ENCODE peak calls at places on chromosomes 4 and X, in ten cellular contexts. X is left ventricle myocardium inferior, L is ovary, O is hepatocyte, V is fibroblast of lung, Z is endodermal cell, G is IMR-90, I is brain microvascular endothelial cell, B is AG09309, E is PC-3. Q is an unnamed sample.

GRCh38 chrX:39174761-39175417 is 373.6 kb downstream of the MID1IP1 start:
- DNase-seq in I (no peak), Z (no peak), G (no peak), E (peak), O (peak), L (no peak), B (no peak), V (no peak), X (no peak), Q (peak)

GRCh38 chrX:101659601-101660063 is at the start of gene ARMCX2:
- DNase-seq in V (peak), I (peak), Z (peak), G (peak), X (peak), L (peak), E (no peak), O (peak), B (peak), Q (peak)

GRCh38 chr4:176949022-176949421 is 156.3 kb upstream of the VEGFC start:
- DNase-seq in I (no peak), E (no peak), B (peak), G (peak), X (peak), L (no peak), O (no peak), V (peak), Z (no peak), Q (peak)

GRCh38 chr4:98625399-98625798 is 33.0 kb downstream of the TSPAN5 start:
- DNase-seq in X (no peak), Z (no peak), I (no peak), O (no peak), L (no peak), B (no peak), G (no peak), E (peak), V (no peak), Q (no peak)

GRCh38 chr4:7273741-7274297 is 81.5 kb downstream of the SORCS2 start:
- DNase-seq in B (no peak), Z (no peak), V (no peak), L (no peak), O (no peak), E (no peak), I (no peak), G (no peak), X (no peak), Q (no peak)

GRCh38 chrX:76148753-76149152 is 24.1 kb upstream of the PBDC1 start:
- DNase-seq in V (peak), E (peak), L (peak), X (no peak), B (no peak), G (peak), O (peak), Z (peak), I (peak), Q (peak)

GRCh38 chrX:109914114-109914849 is 88.6 kb upstream of the TMEM164 start:
- DNase-seq in E (peak), L (no peak), V (no peak), O (no peak), X (no peak), Z (no peak), I (no peak), G (no peak), B (no peak), Q (no peak)

GRCh38 chrX:40755291-40756249 is 20.2 kb upstream of the MED14 start:
- DNase-seq in I (peak), B (no peak), X (peak), G (peak), Z (peak), O (no peak), V (no peak), L (no peak), E (no peak), Q (peak)

GRCh38 chr4:81652069-81652478 is 180.4 kb upstream of the RASGEF1B start:
- DNase-seq in G (no peak), I (no peak), Z (no peak), B (no peak), E (no peak), V (no peak), X (no peak), L (no peak), O (no peak), Q (no peak)

GRCh38 chr4:153931804-153932203 is 142.9 kb upstream of the SFRP2 start:
- DNase-seq in Z (no peak), V (peak), E (no peak), B (peak), I (no peak), L (no peak), G (no peak), X (no peak), O (peak), Q (peak)

GRCh38 chr4:6198768-6199343 is 1.5 kb downstream of the JAKMIP1 start:
- DNase-seq in G (no peak), E (no peak), L (peak), Z (peak), B (no peak), I (no peak), O (no peak), V (peak), X (no peak), Q (peak)

GRCh38 chr4:94564252-94564651 is 112.5 kb downstream of the PDLIM5 start:
- DNase-seq in X (no peak), O (peak), G (no peak), B (no peak), V (no peak), I (no peak), Z (no peak), L (no peak), E (no peak), Q (no peak)

GRCh38 chr4:177964693-177965168 is 522.5 kb upstream of the AGA start:
- DNase-seq in V (peak), G (peak), B (no peak), X (no peak), I (no peak), O (no peak), L (no peak), Z (no peak), E (peak), Q (peak)

GRCh38 chr4:19905006-19905405 is 346.7 kb upstream of the SLIT2 start:
- DNase-seq in L (no peak), Z (no peak), E (no peak), B (no peak), I (no peak), O (no peak), X (no peak), V (no peak), G (no peak), Q (no peak)

GRCh38 chrX:149825424-149825823 is 43.7 kb downstream of the MAGEA9 start:
- DNase-seq in O (no peak), I (peak), Z (peak), X (peak), V (no peak), G (no peak), L (no peak), B (no peak), E (peak), Q (peak)

DNA sequence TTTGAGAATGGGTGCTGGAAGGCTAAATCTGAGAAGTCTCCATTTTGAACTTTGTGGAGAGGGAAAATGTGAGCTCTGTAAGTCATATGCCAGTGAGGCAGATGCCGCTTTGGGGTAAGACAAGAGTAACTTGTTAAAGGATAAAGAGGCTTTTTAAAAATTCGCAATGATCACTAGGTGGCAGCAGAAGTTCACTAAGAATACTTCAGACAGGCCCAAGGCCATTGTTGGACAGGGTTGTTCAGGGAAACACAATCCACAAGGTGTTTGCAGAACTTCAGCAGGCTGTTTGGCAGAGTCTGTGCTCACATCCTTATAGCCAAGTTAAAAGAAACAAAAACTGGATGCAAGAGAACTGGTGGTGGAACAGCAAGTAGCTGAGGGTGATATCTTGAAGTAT is 13.7 kb upstream of the PIGA start:
- DNase-seq in O (peak), B (peak), V (peak), X (no peak), G (peak), L (peak), Z (peak), I (peak), E (peak), Q (peak)
- TF ChIP-seq CTCF in O (peak), B (peak), V (peak), X (peak), G (peak), L (peak), Z (peak), I (peak), E (peak), Q (peak)

GRCh38 chr4:38703625-38704024 is 39.6 kb downstream of the KLF3 start:
- DNase-seq in B (no peak), Z (no peak), O (no peak), V (no peak), L (no peak), X (no peak), E (no peak), I (no peak), G (no peak), Q (no peak)
- H3K4me3 ChIP-seq in B (no peak), Z (no peak), O (no peak), V (no peak), L (no peak), X (no peak), E (no peak), I (no peak), G (no peak), Q (no peak)

GRCh38 chrX:136487647-136488046 is at the start of gene BRS3:
- DNase-seq in E (no peak), Z (no peak), I (no peak), O (no peak), G (no peak), B (no peak), V (no peak), X (no peak), L (no peak), Q (no peak)

GRCh38 chrX:136495043-136495442 is 2.3 kb upstream of the HTATSF1 start:
- DNase-seq in E (no peak), Z (no peak), V (no peak), O (no peak), B (no peak), X (no peak), G (no peak), I (no peak), L (no peak), Q (no peak)

GRCh38 chrX:136488706-136489105 is 959 bp downstream of the BRS3 start:
- DNase-seq in L (no peak), O (no peak), Z (no peak), V (no peak), B (no peak), G (no peak), X (no peak), E (peak), I (no peak), Q (no peak)

GRCh38 chrX:136496359-136496767 is 1.0 kb upstream of the HTATSF1 start:
- DNase-seq in O (no peak), L (no peak), V (no peak), B (no peak), I (no peak), X (no peak), Z (no peak), E (no peak), G (no peak), Q (no peak)

GRCh38 chrX:136491832-136492231 is 4.1 kb downstream of the BRS3 start:
- DNase-seq in L (no peak), B (no peak), I (no peak), Z (peak), O (no peak), V (no peak), X (no peak), E (no peak), G (no peak), Q (no peak)
- TF ChIP-seq CTCF in L (no peak), B (no peak), I (no peak), Z (peak), O (no peak), V (no peak), X (no peak), E (no peak), G (no peak), Q (no peak)

DNA sequence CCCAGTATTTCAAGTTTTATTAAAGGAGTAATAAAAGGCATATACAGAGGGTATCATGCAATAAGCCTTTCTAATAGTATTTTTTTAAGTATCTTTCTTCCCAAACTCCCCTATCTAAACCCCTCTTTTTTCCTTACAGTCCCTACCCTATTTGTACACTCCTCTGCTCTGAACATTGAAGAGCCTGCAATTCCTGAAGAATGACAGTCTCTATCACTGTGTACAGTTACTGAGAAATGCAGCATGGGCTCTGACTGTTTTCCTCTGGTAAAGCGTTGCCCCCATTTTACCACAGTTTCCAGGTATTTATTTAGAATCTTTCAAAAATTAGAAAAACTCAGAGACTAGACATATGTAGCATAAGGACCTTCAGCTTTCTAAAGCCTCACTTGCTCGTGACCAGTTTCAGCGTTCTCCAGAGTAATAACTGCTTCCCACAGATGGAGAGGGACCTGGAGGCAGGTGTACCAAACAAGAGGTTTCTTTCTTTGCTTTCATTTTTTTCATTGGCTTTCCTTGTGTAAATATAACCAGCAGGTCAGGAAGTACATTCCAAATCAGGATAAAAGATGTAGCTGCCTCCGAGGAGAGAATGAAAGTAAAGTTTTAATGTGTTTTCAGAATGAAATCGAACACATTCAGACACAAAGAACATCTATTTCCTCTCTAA is 230.8 kb downstream of the CFAP299 start:
- DNase-seq in B (no peak), Z (no peak), V (peak), O (no peak), E (peak), L (no peak), G (no peak), I (no peak), X (no peak), Q (no peak)
- H3K4me3 ChIP-seq in B (no peak), Z (no peak), V (no peak), O (no peak), E (peak), L (no peak), G (peak), I (no peak), X (no peak), Q (peak)

GRCh38 chrX:47854474-47854873 is 17.8 kb downstream of the ZNF81 start:
- DNase-seq in V (peak), E (peak), O (peak), B (no peak), X (peak), Z (peak), L (peak), I (peak), G (peak), Q (peak)
- TF ChIP-seq CTCF in V (peak), E (peak), O (peak), B (peak), X (peak), Z (peak), L (peak), I (peak), G (peak), Q (peak)

GRCh38 chr4:26023191-26023972 is 109.4 kb downstream of the SMIM20 start:
- DNase-seq in X (no peak), B (no peak), E (peak), V (no peak), I (no peak), O (no peak), L (no peak), G (no peak), Z (no peak), Q (peak)
- H3K4me3 ChIP-seq in X (no peak), B (no peak), E (no peak), V (no peak), I (no peak), O (no peak), L (no peak), G (no peak), Z (no peak), Q (no peak)